ENCODE peak calls at places on chromosome 2, in seven cellular contexts. R is HepG2, K is SK-N-SH, N is HCT116, J is K562, F is GM12878, P is H1. U is an unnamed sample.

GRCh38 chr2:136019304-136019703 is 33.9 kb upstream of the DARS1 start:
- DNase-seq in P (no peak), J (no peak), K (peak), F (peak), N (no peak), R (no peak), U (no peak)

GRCh38 chr2:86290596-86291327 is 46.7 kb downstream of the REEP1 start:
- DNase-seq in K (no peak), J (no peak), F (no peak), P (no peak), R (no peak), N (no peak), U (no peak)

GRCh38 chr2:164903944-164904343 is 51.4 kb downstream of the SLC38A11 start:
- DNase-seq in J (no peak), P (no peak), R (no peak), K (no peak), N (no peak), F (no peak), U (no peak)

GRCh38 chr2:68169308-68169707 is 11.6 kb downstream of the PNO1 start:
- DNase-seq in R (no peak), J (no peak), K (no peak), N (no peak), F (no peak), P (no peak), U (no peak)

GRCh38 chr2:210199186-210199765 is 26.0 kb downstream of the ACADL start:
- DNase-seq in N (peak), K (no peak), J (peak), P (no peak), R (peak), F (no peak), U (no peak)

GRCh38 chr2:119122663-119123062 is 35.9 kb downstream of the C1QL2 start:
- DNase-seq in R (no peak), N (no peak), J (peak), P (peak), F (no peak), K (no peak), U (no peak)

GRCh38 chr2:10868465-10869314 is 43.0 kb upstream of the KCNF1 start:
- DNase-seq in N (no peak), F (no peak), J (no peak), R (no peak), K (peak), P (no peak), U (no peak)

GRCh38 chr2:133414486-133415209 is 153.6 kb downstream of the NCKAP5 start:
- DNase-seq in F (no peak), P (no peak), R (no peak), K (no peak), N (no peak), J (no peak), U (no peak)

GRCh38 chr2:10493075-10493635 is 45.0 kb upstream of the ODC1 start:
- DNase-seq in K (no peak), J (no peak), N (no peak), F (no peak), P (peak), R (no peak), U (no peak)

GRCh38 chr2:145592362-145592761 is 1072.4 kb upstream of the ZEB2 start:
- DNase-seq in R (no peak), K (no peak), F (no peak), N (no peak), J (no peak), P (no peak), U (no peak)

GRCh38 chr2:20917724-20918572 is 95.0 kb upstream of the LDAH start:
- DNase-seq in R (no peak), F (no peak), J (no peak), N (no peak), P (no peak), K (no peak), U (no peak)

GRCh38 chr2:10901160-10901559 is 10.6 kb upstream of the KCNF1 start:
- DNase-seq in F (no peak), K (no peak), N (peak), P (no peak), J (no peak), R (no peak), U (no peak)

GRCh38 chr2:46508734-46509133 is 29.4 kb downstream of the TMEM247 start:
- DNase-seq in P (no peak), J (no peak), F (no peak), K (no peak), N (no peak), R (no peak), U (no peak)

GRCh38 chr2:31398881-31399280 is 15.7 kb downstream of the XDH start:
- DNase-seq in F (no peak), R (no peak), K (no peak), P (no peak), J (no peak), N (no peak), U (no peak)

DNA sequence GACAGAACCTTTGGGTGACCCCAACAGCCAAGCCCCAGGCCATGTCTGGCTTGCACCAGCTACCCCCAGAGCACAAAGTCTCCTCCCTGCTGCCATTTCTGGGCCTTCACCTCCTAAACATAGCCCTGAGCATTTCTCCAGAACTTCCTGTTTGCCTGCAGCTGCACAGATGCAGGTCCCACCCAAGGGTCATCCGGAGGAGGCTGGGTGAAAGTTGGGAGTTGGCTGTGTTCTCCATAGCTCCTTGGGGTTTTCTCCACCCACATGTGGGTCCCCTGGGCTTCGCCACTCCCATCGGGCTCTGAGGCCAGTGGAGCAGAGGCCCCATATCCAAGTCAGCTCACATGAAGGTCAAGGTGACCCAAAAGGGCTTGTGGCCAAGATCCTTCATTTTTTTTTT is 4.2 kb downstream of the TNP1 start:
- DNase-seq in F (no peak), R (no peak), N (no peak), P (no peak), K (no peak), J (no peak), U (no peak)
- TF ChIP-seq POLR2AphosphoS5 in F (no peak), R (no peak), N (no peak), P (no peak), K (no peak), J (no peak), U (no peak)

GRCh38 chr2:41420872-41421271 is 626.9 kb upstream of the PKDCC start:
- DNase-seq in K (no peak), R (no peak), J (no peak), N (no peak), F (no peak), P (no peak), U (no peak)
- H3K4me3 ChIP-seq in K (no peak), R (no peak), J (no peak), N (no peak), F (no peak), P (no peak), U (no peak)

GRCh38 chr2:238954841-238955521 is 107.1 kb downstream of the TWIST2 start:
- DNase-seq in P (no peak), F (no peak), K (no peak), J (no peak), R (no peak), N (no peak), U (no peak)
- TF ChIP-seq SIN3A in P (no peak), F (no peak), K (no peak), J (no peak), R (no peak), N (no peak), U (no peak)

GRCh38 chr2:188937228-188938220 is 36.6 kb upstream of the COL3A1 start:
- DNase-seq in J (no peak), N (no peak), R (no peak), P (no peak), K (peak), F (no peak), U (no peak)
- TF ChIP-seq POLR2AphosphoS5 in J (no peak), N (no peak), R (no peak), P (no peak), K (no peak), F (no peak), U (no peak)

GRCh38 chr2:239264838-239265651 is 135.8 kb downstream of the HDAC4 start:
- DNase-seq in R (no peak), K (no peak), P (no peak), N (peak), F (no peak), J (peak), U (no peak)

GRCh38 chr2:239267411-239267941 is 133.3 kb downstream of the HDAC4 start:
- DNase-seq in F (peak), P (no peak), N (peak), R (no peak), K (no peak), J (peak), U (no peak)

GRCh38 chr2:239266436-239266770 is 134.4 kb downstream of the HDAC4 start:
- DNase-seq in R (no peak), J (no peak), K (no peak), P (no peak), F (no peak), N (no peak), U (no peak)

GRCh38 chr2:239266779-239267410 is 133.9 kb downstream of the HDAC4 start:
- DNase-seq in P (no peak), R (no peak), F (no peak), K (no peak), J (no peak), N (no peak), U (no peak)

DNA sequence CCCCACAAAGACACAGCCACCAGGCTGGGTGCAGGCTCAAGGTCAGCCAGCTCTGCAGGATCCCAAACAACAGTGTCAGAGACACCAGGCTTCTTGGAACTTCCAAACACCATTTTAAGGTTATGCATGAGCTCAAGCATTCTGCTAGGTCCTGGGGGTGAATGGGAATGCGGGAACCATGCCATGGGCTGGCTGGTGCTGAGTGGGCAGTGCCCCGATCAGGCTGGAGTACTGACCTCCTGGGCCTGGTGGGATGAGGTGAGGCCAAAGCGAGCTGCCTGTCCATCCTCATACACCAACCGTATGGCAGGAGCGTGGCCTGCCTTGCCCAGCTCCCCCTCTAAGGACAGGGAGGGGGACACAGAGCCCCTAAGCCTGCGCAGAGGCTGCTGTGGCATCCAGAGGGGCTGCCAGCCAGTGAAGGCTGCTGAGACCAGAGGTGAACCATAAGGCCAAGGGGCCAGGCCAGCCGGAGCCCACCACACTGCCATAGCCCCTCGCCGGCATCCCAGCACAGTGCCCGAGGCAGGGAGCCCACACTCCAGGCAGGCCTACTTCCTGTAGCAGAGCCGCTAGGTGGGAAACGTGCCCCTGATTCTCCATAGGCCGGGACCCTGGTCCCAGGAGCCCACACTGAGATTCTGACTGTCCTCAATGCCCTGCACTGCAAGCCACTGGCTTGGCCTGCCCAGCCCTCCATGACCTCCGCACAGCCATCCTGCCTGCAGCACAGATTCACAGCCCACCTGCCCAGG is 135.0 kb downstream of the HDAC4 start:
- DNase-seq in F (no peak), N (no peak), R (no peak), K (no peak), P (no peak), J (no peak), U (no peak)
- H3K4me3 ChIP-seq in F (no peak), N (peak), R (no peak), K (no peak), P (no peak), J (no peak), U (no peak)

GRCh38 chr2:178523596-178524134 is 43.4 kb downstream of the PLEKHA3 start:
- DNase-seq in P (peak), K (peak), F (no peak), N (no peak), R (no peak), J (no peak), U (no peak)

GRCh38 chr2:178526256-178526655 is 46.0 kb downstream of the PLEKHA3 start:
- DNase-seq in F (no peak), K (no peak), P (no peak), R (no peak), J (no peak), N (no peak), U (no peak)

GRCh38 chr2:178527592-178527991 is 47.3 kb downstream of the PLEKHA3 start:
- DNase-seq in P (no peak), K (no peak), R (no peak), J (no peak), N (no peak), F (no peak), U (no peak)

GRCh38 chr2:178521304-178522150 is 41.3 kb downstream of the PLEKHA3 start:
- DNase-seq in P (no peak), N (no peak), F (no peak), J (no peak), R (no peak), K (no peak), U (no peak)

DNA sequence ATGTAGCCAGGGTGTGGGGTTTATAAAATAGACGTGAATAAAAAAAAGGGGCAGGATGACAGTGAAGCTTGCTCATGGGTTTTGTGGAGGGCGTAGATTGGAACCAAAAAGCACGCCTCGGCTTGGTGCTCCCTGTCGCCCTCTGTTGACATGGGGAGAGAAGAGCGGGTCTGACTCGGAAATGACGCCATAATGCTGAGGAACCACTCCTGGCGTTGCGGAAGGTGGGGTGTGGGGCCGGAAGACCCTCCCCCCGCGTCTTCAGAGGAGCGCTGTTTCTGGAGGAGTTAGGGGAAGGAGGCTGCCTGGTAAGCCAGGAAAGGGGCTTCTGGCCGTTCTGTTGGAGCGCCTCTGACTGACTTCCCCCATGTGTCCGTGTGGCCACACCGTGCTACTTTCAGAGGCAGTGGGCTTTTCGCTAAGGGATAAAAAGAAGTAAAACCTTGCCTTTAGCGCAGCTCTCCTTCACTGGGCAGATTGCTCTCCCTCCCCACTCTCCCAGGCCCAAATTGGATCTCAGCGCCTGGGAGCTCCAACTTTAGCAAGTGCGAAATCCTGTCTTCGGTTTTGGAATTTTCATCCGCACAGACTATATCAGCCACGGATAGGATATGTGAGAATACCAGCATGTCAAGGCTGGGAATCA is 42.8 kb downstream of the PLEKHA3 start:
- DNase-seq in P (peak), F (peak), J (peak), R (peak), K (peak), N (peak), U (peak)
- TF ChIP-seq SIN3A in P (peak), F (no peak), J (peak), R (peak), K (peak), N (peak), U (no peak)

GRCh38 chr2:100139114-100139513 is 3.3 kb downstream of the AFF3 start:
- DNase-seq in F (no peak), P (no peak), J (no peak), N (no peak), R (no peak), K (peak), U (no peak)

GRCh38 chr2:100135415-100135814 is 7.0 kb downstream of the AFF3 start:
- DNase-seq in N (no peak), R (no peak), P (no peak), K (no peak), J (no peak), F (no peak), U (no peak)

GRCh38 chr2:100137877-100138570 is 4.4 kb downstream of the AFF3 start:
- DNase-seq in P (no peak), K (peak), N (no peak), J (no peak), F (no peak), R (no peak), U (no peak)

GRCh38 chr2:100137318-100137717 is 5.1 kb downstream of the AFF3 start:
- DNase-seq in P (no peak), J (no peak), F (no peak), R (no peak), N (no peak), K (peak), U (no peak)

DNA sequence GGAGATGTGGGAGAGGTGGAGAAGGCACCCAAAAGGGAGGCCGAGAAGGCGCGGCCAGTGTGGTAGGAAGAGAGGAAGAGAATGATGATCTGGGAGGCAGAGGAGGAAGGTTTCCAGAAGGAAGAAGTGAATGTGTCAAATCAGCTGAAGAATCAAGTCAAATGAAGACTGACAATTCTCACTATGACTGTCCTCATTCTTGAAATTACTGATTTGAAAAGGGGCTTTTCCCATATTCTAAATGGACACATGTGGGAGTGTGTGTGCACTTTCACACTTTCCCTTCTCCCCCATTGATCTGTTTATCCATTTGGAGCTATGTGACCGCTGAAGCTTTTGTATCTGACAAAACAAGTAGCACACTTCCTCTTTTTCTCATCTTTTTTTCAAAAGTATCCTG is 6.1 kb downstream of the AFF3 start:
- DNase-seq in K (no peak), N (no peak), F (peak), P (no peak), R (no peak), J (no peak), U (no peak)
- TF ChIP-seq POLR2AphosphoS5 in K (no peak), N (no peak), F (no peak), P (no peak), R (no peak), J (no peak), U (no peak)

GRCh38 chr2:150487537-150488429 is at the start of gene RND3:
- DNase-seq in F (no peak), K (peak), N (peak), J (peak), R (peak), P (peak), U (peak)
- H3K4me3 ChIP-seq in F (no peak), K (peak), N (peak), J (no peak), R (peak), P (peak), U (peak)

GRCh38 chr2:18903750-18904149 is 314.4 kb upstream of the NT5C1B start:
- DNase-seq in P (no peak), N (no peak), K (no peak), J (no peak), R (no peak), F (no peak), U (no peak)
- TF ChIP-seq SIN3A in P (no peak), N (no peak), K (no peak), J (no peak), R (no peak), F (no peak), U (no peak)

DNA sequence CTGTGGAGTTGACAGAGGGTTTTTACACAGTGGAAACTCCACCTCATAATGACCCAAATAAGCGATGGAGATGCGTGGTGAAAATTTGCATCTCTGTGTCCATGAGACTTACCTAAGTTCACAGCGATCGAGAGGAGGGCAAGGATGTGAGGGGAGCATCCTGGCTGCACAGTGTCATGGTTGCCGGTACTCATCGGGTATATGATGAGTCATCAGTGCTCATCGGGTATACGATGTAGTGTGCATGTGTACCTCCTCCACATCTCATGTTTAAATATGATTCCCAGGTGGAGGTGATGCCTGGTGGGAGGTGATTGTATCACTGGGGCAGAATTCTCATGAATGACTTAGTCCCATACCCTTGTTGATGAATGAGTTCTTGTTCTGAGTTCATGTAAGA is 233.5 kb downstream of the MYT1L start:
- DNase-seq in J (no peak), K (no peak), F (no peak), N (no peak), R (no peak), P (no peak), U (no peak)
- TF ChIP-seq POLR2AphosphoS5 in J (no peak), K (no peak), F (no peak), N (no peak), R (no peak), P (no peak), U (no peak)

U was measured in Panc1.